ENCODE peak calls at places on chromosomes 12 and 14, in five cellular contexts. G is breast epithelium, Q is hepatocyte, Y is vagina, S is PC-9. U is an unnamed sample.

GRCh38 chr12:59596232-59597143 is 659 bp downstream of the SLC16A7 start:
- DNase-seq in G (peak; percentile 64), Q (peak; percentile 88), Y (no peak), S (no peak), U (peak; percentile 83)

GRCh38 chr12:39873065-39873464 is 232.8 kb downstream of the SLC2A13 start:
- DNase-seq in G (no peak), Q (no peak), Y (no peak), S (no peak), U (no peak)

GRCh38 chr14:38125484-38125912 is 82.2 kb upstream of the SSTR1 start:
- DNase-seq in G (no peak), Q (peak; percentile 6), Y (no peak), S (no peak), U (peak; percentile 22)

GRCh38 chr12:85823436-85824179 is 12.6 kb downstream of the RASSF9 start:
- DNase-seq in G (no peak), Q (no peak), Y (no peak), S (peak; percentile 67), U (no peak)

GRCh38 chr12:131853832-131854797 is 25.9 kb downstream of the MMP17 start:
- DNase-seq in G (no peak), Q (no peak), Y (no peak), S (no peak), U (no peak)

GRCh38 chr12:34347367-34347766 is 325.1 kb downstream of the ALG10 start:
- DNase-seq in G (no peak), Q (no peak), Y (no peak), S (peak; percentile 44), U (no peak)

GRCh38 chr12:53320352-53321195 is 836 bp downstream of the AAAS start:
- DNase-seq in G (no peak), Q (no peak), Y (no peak), S (no peak), U (no peak)

GRCh38 chr12:9649532-9649940 is 20.0 kb upstream of the CLEC2D start:
- DNase-seq in G (no peak), Q (peak; percentile 13), Y (no peak), S (peak; percentile 45), U (no peak)

GRCh38 chr12:48997719-48998496 is 1.3 kb downstream of the DDN start:
- DNase-seq in G (no peak), Q (peak; percentile 65), Y (no peak), S (no peak), U (no peak)

GRCh38 chr12:130788515-130788914 is 50.5 kb downstream of the STX2 start:
- DNase-seq in G (no peak), Q (no peak), Y (no peak), S (no peak), U (no peak)

GRCh38 chr12:118189761-118190181 is 53.8 kb downstream of the PEBP1 start:
- DNase-seq in G (no peak), Q (peak; percentile 33), Y (no peak), S (no peak), U (peak; percentile 22)

GRCh38 chr14:100341301-100342031 is 18.3 kb downstream of the SLC25A47 start:
- DNase-seq in G (no peak), Q (peak; percentile 62), Y (peak; percentile 64), S (no peak), U (no peak)

GRCh38 chr12:56142184-56142784 is 10.1 kb upstream of the MYL6B start:
- DNase-seq in G (no peak), Q (no peak), Y (no peak), S (no peak), U (no peak)

GRCh38 chr12:11727133-11727664 is 77.7 kb downstream of the ETV6 start:
- DNase-seq in G (no peak), Q (no peak), Y (no peak), S (no peak), U (no peak)

GRCh38 chr12:63206908-63207307 is 55.9 kb upstream of the AVPR1A start:
- DNase-seq in G (no peak), Q (peak; percentile 56), Y (no peak), S (no peak), U (no peak)

GRCh38 chr12:60266381-60266852 is 670.6 kb downstream of the SLC16A7 start:
- DNase-seq in G (no peak), Q (peak; percentile 47), Y (no peak), S (peak; percentile 54), U (no peak)

GRCh38 chr12:77640356-77640755 is 190.3 kb upstream of the NAV3 start:
- DNase-seq in G (no peak), Q (no peak), Y (no peak), S (no peak), U (no peak)

GRCh38 chr12:10021342-10021741 is 9.1 kb upstream of the CLEC9A start:
- DNase-seq in G (no peak), Q (no peak), Y (no peak), S (no peak), U (no peak)

GRCh38 chr14:103142031-103142430 is 18.8 kb downstream of the TNFAIP2 start:
- DNase-seq in G (no peak), Q (no peak), Y (no peak), S (no peak), U (no peak)

DNA sequence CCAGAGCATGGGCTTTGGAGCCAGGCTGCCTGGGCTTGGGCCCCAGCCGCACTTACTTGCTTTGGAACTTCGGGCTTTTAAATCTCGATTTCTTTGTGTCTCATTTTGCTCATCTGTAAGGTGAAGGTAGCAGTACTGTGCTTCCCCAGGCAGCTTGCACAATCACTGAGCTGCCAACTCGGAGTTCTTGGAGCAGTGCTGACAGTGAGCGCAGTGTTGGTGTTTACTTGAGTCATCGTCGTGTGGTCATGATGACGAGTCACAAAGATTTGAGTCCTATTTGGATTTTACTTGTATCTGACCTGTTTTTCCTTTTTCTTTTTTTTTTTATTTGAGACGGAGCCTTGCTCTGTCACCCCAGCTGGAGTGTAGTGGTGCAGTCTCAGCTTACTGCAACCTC is 31.3 kb upstream of the ATF1 start:
- DNase-seq in G (no peak), Q (no peak), Y (no peak), S (peak; percentile 43), U (no peak)
- H3K36me3 ChIP-seq in G (no peaks in the 10 kb centered on the region), Q (no peaks in the 10 kb centered on the region), Y (peaks cover 4% of the 10 kb centered on the region), S (peaks cover 42% of the 10 kb centered on the region), U (peaks cover 66% of the 10 kb centered on the region)

GRCh38 chr14:95261616-95262510 is 57.8 kb downstream of the CLMN start:
- DNase-seq in G (no peak), Q (no peak), Y (peak; percentile 74), S (no peak), U (peak; percentile 56)
- H3K27ac ChIP-seq in G (peak overlapping the region; percentile 26), Q (no peak overlapping the region), Y (no peak overlapping the region), S (no peak overlapping the region), U (peak overlapping the region; percentile 71)

GRCh38 chr12:88633312-88633711 is 53.0 kb upstream of the KITLG start:
- DNase-seq in G (no peak), Q (no peak), Y (no peak), S (no peak), U (no peak)
- TF ChIP-seq CTCF in G (no peak), Q (peak; percentile 41), Y (no peak), S (peak; percentile 60), U (no peak)

DNA sequence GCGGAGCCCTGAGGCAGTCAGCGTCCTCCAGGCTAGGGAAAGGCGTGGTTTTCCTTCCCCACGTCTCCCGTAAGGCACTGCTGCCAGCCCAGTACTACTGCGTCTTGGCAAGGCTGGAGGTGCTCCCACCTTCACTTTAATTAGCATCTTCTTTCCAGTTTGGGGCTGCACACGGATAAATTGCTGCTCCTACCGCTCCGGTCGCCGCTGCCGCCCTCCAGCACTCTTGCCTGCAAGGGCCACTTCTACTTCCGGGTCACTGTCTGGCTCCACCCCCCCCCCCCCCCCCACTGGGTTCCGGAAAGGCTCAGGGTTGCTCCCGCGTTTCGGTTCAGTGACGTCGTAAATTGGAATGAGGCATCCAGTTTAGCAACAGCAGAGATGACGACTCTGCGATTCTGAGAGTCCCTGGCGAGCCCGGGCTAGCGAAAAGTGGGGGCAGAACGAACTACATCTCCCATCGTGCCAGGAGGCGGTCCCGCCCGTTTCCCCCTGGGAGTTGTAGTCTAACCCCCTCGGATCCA is at the start of gene NEDD8:
- DNase-seq in G (peak; percentile 90), Q (peak; percentile 91), Y (no peak), S (peak; percentile 85), U (peak; percentile 90)
- H3K36me3 ChIP-seq in G (no peaks in the 10 kb centered on the region), Q (no peaks in the 10 kb centered on the region), Y (no peaks in the 10 kb centered on the region), S (no peaks in the 10 kb centered on the region), U (peaks cover 5% of the 10 kb centered on the region)

DNA sequence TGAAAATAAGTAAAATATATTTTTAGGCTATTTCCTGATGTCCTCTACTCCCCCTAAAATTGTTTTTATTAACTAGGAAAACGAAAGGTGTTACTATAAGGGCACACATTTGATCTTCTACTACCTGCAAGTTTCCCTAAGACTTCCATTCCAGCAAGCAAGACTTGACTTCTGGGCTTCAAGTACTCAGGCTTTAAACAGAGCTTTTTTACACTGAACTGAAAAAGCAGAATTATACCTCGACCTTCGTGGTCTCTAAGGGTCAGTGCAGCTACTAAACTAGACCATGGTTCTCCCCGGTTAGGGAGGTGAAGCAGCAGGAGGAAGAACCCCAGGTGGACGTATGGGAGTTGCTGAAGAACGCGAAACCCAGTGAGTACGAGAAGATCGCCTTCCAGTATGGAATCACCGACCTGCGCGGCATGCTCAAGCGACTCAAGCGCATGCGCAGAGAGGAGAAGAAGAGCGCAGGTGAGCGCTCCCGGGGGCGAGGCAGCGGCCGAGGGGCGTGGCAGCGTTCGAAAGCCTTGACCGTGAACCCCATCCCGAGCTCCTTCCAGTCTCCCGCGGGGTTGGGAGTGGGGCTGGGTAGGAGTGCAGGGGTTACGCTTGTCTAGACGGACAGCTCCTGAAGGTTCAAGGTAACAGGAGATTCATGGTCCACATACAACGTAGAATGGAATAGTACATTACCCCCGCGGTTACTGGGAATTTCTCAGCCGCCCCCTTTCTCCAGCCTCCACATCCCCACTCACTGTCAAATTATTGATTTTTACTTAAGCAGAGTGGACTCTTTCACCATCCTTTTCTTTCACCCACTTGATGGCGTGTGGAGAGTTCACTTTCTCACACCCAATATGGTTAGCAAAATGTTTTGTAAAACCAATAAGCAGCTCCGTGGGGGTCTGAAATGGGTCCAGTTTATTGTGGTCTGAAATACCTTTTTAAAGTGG is 47.6 kb downstream of the MYBPC1 start:
- DNase-seq in G (no peak), Q (peak; percentile 77), Y (no peak), S (no peak), U (peak; percentile 83)
- H3K27ac ChIP-seq in G (no peak overlapping the region), Q (no peak overlapping the region), Y (no peak overlapping the region), S (no peak overlapping the region), U (no peak overlapping the region)

GRCh38 chr12:92649511-92650227 is 53.1 kb upstream of the PLEKHG7 start:
- DNase-seq in G (no peak), Q (peak; percentile 80), Y (no peak), S (peak; percentile 54), U (no peak)
- TF ChIP-seq CTCF in G (peak; percentile 73), Q (peak; percentile 87), Y (peak; percentile 67), S (peak; percentile 78), U (peak; percentile 49)

GRCh38 chr12:14422516-14423230 is 57.2 kb downstream of the ATF7IP start:
- DNase-seq in G (no peak), Q (no peak), Y (no peak), S (no peak), U (no peak)
- H3K36me3 ChIP-seq in G (no peaks in the 10 kb centered on the region), Q (no peaks in the 10 kb centered on the region), Y (no peaks in the 10 kb centered on the region), S (peaks cover 29% of the 10 kb centered on the region), U (peaks cover 7% of the 10 kb centered on the region)

GRCh38 chr12:42498549-42499247 is 90.8 kb downstream of the PRICKLE1 start:
- DNase-seq in G (no peak), Q (no peak), Y (no peak), S (no peak), U (no peak)
- H3K27ac ChIP-seq in G (no peak overlapping the region), Q (no peak overlapping the region), Y (no peak overlapping the region), S (no peak overlapping the region), U (no peak overlapping the region)

U was measured in pancreas.